ENCODE peak calls at places on chromosomes 6 and 20, in seven cellular contexts. C is neuronal stem cell; K is heart right ventricle; R is psoas muscle; Q is dorsolateral prefrontal cortex; W is transverse colon; V is Jurkat, Clone E6-1. D is an unnamed sample.
A peak's percentile ranks its signal among the peaks of the same experiment; 100 is the strongest.

GRCh38 chr20:44728835-44729342 is 13.7 kb downstream of the CCN5 start:
- DNase-seq in V (no peak), W (no peak), R (peak; percentile 92), C (no peak), Q (no peak), K (peak; percentile 71), D (peak; percentile 91)

GRCh38 chr20:48350291-48350988 is 477.4 kb downstream of the PREX1 start:
- DNase-seq in Q (no peak), R (no peak), K (no peak), C (no peak), V (no peak), W (no peak), D (no peak)

GRCh38 chr6:154350293-154350692 is 6.3 kb downstream of the IPCEF1 start:
- DNase-seq in K (no peak), V (no peak), R (no peak), Q (no peak), W (no peak), C (no peak), D (no peak)

GRCh38 chr6:4413073-4413472 is 277.7 kb upstream of the ECI2 start:
- DNase-seq in W (no peak), R (no peak), Q (no peak), K (no peak), C (no peak), V (no peak), D (no peak)

GRCh38 chr6:12958052-12958706 is 241.6 kb downstream of the PHACTR1 start:
- DNase-seq in C (no peak), K (no peak), R (no peak), V (no peak), Q (no peak), W (no peak), D (no peak)

GRCh38 chr6:101806241-101806640 is 412.7 kb downstream of the GRIK2 start:
- DNase-seq in K (no peak), V (no peak), W (no peak), Q (no peak), C (no peak), R (no peak), D (no peak)

GRCh38 chr6:133202610-133203343 is 38.4 kb upstream of the EYA4 start:
- DNase-seq in R (no peak), C (no peak), K (no peak), V (no peak), Q (no peak), W (no peak), D (no peak)

GRCh38 chr6:35047265-35048011 is 93.7 kb downstream of the TCP11 start:
- DNase-seq in W (peak; percentile 26), C (no peak), V (peak; percentile 83), R (no peak), K (no peak), Q (no peak), D (no peak)

GRCh38 chr20:47348539-47349142 is 7.9 kb downstream of the ZMYND8 start:
- DNase-seq in W (no peak), V (no peak), K (no peak), C (no peak), Q (no peak), R (no peak), D (no peak)

GRCh38 chr6:79111549-79111948 is 33.5 kb upstream of the PHIP start:
- DNase-seq in V (no peak), W (no peak), C (no peak), R (no peak), K (no peak), Q (no peak), D (no peak)

GRCh38 chr6:28525496-28526039 is at the start of gene GPX5:
- DNase-seq in K (no peak), W (no peak), C (no peak), R (no peak), V (peak; percentile 43), Q (no peak), D (no peak)

GRCh38 chr20:50586531-50587232 is 76.5 kb downstream of the PTPN1 start:
- DNase-seq in V (no peak), Q (no peak), R (no peak), W (no peak), K (no peak), C (no peak), D (peak; percentile 60)

GRCh38 chr20:63834545-63834880 is 3.4 kb upstream of the ZBTB46 start:
- DNase-seq in V (no peak), W (no peak), C (no peak), K (no peak), R (no peak), Q (no peak), D (no peak)

GRCh38 chr6:46772038-46772437 is 21.2 kb upstream of the MEP1A start:
- DNase-seq in W (no peak), K (no peak), R (no peak), C (no peak), V (no peak), Q (no peak), D (no peak)

GRCh38 chr6:42505377-42505702 is 53.6 kb upstream of the TRERF1 start:
- DNase-seq in K (no peak), W (no peak), C (no peak), R (no peak), V (no peak), Q (no peak), D (no peak)

GRCh38 chr6:159616456-159616855 is 76.6 kb downstream of the SOD2 start:
- DNase-seq in R (no peak), V (no peak), Q (no peak), C (no peak), K (no peak), W (no peak), D (no peak)

GRCh38 chr6:8439601-8440268 is 4.4 kb upstream of the SLC35B3 start:
- DNase-seq in K (no peak), C (no peak), Q (no peak), W (no peak), R (no peak), V (no peak), D (no peak)

GRCh38 chr6:32684246-32684645 is 17.8 kb upstream of the HLA-DQB1 start:
- DNase-seq in W (no peak), Q (no peak), R (no peak), C (no peak), V (no peak), K (no peak), D (no peak)

GRCh38 chr6:41741625-41742490 is 5.3 kb downstream of the PGC start:
- DNase-seq in K (no peak), Q (no peak), C (no peak), R (peak; percentile 16), V (no peak), W (peak; percentile 82), D (peak; percentile 66)

GRCh38 chr6:88662163-88662580 is 301.2 kb downstream of the RNGTT start:
- DNase-seq in W (no peak), C (no peak), R (no peak), K (no peak), Q (no peak), V (no peak), D (no peak)

GRCh38 chr6:43741829-43742228 is 28.2 kb upstream of the VEGFA start:
- DNase-seq in C (no peak), W (no peak), Q (no peak), V (no peak), K (no peak), R (no peak), D (no peak)

GRCh38 chr20:62476074-62476838 is 461 bp upstream of the GATA5 start:
- DNase-seq in R (no peak), C (no peak), V (no peak), W (no peak), Q (no peak), K (peak; percentile 61), D (peak; percentile 89)
- H3K4me3 ChIP-seq in R (peak overlapping the region; percentile 51), C (peak overlapping the region; percentile 11), V (no peak overlapping the region), W (no peak overlapping the region), Q (no peak overlapping the region), K (peak overlapping the region; percentile 59), D (no peak overlapping the region)

DNA sequence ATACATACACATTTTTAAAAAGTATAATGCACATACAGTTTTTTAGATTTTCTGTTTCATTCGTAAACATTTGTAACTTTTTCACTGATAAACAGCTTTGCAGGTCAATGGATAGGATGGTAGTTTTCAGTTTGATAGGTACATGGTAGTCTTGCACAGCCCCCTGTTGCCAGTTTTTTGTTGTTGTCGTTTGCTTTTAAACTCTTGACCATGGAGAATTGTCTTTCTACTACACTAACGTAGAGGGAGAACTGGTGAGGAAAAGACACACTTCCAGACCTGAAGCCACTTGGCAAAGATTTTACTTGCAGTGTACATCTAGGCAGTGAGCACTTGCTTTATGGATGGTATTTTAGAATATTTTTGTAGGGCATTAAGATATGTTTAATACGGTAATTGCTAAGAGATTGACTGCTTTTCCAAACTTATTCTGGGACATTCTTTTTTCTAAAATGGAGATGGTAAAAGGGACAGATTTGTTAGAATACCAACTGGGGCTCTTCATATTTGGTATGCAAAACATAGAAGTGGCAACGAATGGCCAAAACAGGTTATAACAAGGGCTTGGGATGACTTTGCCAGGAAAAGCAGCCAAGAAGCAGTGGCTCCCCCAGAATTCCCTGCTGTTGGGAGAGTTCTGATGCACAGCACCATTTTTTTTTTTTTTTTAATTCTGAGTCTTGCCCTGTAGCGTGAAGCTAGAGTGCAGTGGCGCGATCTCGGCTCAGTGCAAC is 1.5 kb downstream of the PYGB start:
- DNase-seq in R (no peak), K (no peak), C (no peak), W (peak; percentile 2), Q (no peak), V (no peak), D (no peak)
- H3K4me3 ChIP-seq in R (peak overlapping the region; percentile 75), K (peak overlapping the region; percentile 95), C (peak overlapping the region; percentile 47), W (peak overlapping the region; percentile 91), Q (peak overlapping the region; percentile 79), V (peak overlapping the region; percentile 87), D (peak overlapping the region; percentile 92)

DNA sequence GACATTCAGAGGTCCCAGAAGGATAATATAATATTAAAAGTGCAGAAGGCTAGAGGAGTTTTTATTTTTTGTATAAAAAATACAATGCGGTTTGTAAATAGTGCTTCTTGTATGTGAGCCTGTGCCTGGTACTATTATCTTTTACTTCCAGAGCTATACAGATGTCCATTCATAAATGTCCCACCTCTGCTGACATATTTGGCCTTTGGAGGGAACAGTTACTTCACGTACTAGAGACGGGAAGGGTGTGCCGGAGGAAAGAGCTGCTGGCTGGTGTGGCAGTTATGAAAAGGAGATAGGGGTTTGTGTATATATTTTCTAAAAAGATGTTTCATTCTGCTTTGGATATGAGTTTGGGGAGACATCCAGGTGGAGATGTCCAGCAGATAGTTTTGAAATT is 8.8 kb downstream of the CD109 start:
- DNase-seq in C (no peak), K (no peak), Q (no peak), R (no peak), W (no peak), V (no peak), D (no peak)
- H3K4me3 ChIP-seq in C (no peak overlapping the region), K (no peak overlapping the region), Q (no peak overlapping the region), R (no peak overlapping the region), W (no peak overlapping the region), V (no peak overlapping the region), D (no peak overlapping the region)

DNA sequence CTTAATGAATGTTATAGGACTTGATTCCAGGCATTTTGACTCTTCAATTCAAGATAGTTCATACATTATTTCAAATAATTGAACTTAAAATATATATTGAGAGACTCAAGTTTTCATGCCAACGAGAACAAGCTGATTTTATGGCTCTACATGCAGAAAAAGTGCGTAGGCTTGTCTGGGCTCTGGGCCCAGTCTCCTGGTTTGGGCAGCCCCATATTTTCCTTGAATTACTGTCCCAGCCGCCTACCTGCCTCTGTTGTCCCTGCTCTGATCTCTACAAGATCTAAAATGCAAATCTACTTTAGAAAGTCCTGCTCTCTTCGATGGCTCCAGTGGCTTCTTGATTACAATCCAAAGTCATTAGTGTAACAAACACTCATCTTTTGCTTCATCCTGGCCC is 537.4 kb upstream of the CHD6 start:
- DNase-seq in K (no peak), R (no peak), V (no peak), Q (peak; percentile 32), W (no peak), C (no peak), D (no peak)
- H3K4me3 ChIP-seq in K (no peak overlapping the region), R (no peak overlapping the region), V (no peak overlapping the region), Q (no peak overlapping the region), W (no peak overlapping the region), C (no peak overlapping the region), D (no peak overlapping the region)